ENCODE peak calls at places on chromosome 4, in four cellular contexts. S, U, W and N are unnamed samples.

GRCh38 chr4:189090174-189090814 is 850.4 kb upstream of the FRG1 start:
- DNase-seq in W (no peak), U (peak), S (no peak), N (no peak)

GRCh38 chr4:123603165-123603564 is 206.6 kb downstream of the SPRY1 start:
- DNase-seq in U (no peak), W (no peak), S (peak), N (no peak)

GRCh38 chr4:178329226-178329872 is 887.1 kb upstream of the AGA start:
- DNase-seq in U (no peak), S (no peak), W (no peak), N (no peak)

GRCh38 chr4:53784112-53784511 is 192.8 kb upstream of the LNX1 start:
- DNase-seq in U (no peak), W (no peak), S (no peak), N (no peak)

GRCh38 chr4:158243071-158243470 is 32.8 kb downstream of the TMEM144 start:
- DNase-seq in S (no peak), W (no peak), U (no peak), N (no peak)

GRCh38 chr4:20253799-20254409 is 2.2 kb downstream of the SLIT2 start:
- DNase-seq in U (no peak), S (peak), W (peak), N (peak)

GRCh38 chr4:66404149-66404548 is 733.9 kb upstream of the EPHA5 start:
- DNase-seq in S (no peak), W (no peak), U (no peak), N (no peak)

GRCh38 chr4:168743576-168743975 is 246.7 kb downstream of the PALLD start:
- DNase-seq in U (peak), W (no peak), S (no peak), N (no peak)

GRCh38 chr4:54819044-54819443 is 161.3 kb downstream of the KIT start:
- DNase-seq in W (no peak), S (no peak), U (no peak), N (no peak)

GRCh38 chr4:48016141-48017107 is at the start of the genes CNGA1 and NIPAL1:
- DNase-seq in S (peak), U (peak), W (peak), N (peak)
- TF ChIP-seq CTCF in S (no peak), U (peak), W (no peak), N (peak)

DNA sequence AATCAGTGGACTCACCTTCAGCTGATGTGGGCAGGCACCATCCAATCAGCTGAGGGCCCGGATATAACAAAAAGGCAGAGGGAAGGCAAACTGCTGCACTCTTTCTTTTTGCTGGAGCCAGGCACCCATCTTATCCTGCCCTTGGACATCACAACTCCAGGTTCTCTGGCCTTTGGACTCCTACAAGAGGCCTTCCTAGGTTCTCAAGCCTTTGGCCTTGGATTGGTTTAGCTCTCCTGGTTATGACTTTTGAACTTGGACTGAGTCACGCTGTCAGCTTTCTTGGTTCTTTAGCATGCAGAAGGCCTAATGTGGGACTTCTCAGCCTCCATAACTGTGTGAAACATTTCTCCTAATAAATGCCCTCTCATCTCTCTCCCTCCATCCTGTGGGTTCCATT is 23.0 kb upstream of the N4BP2 start:
- DNase-seq in W (no peak), U (no peak), S (no peak), N (no peak)
- TF ChIP-seq POLR2A in W (no peak), U (no peak), S (no peak), N (no peak)

DNA sequence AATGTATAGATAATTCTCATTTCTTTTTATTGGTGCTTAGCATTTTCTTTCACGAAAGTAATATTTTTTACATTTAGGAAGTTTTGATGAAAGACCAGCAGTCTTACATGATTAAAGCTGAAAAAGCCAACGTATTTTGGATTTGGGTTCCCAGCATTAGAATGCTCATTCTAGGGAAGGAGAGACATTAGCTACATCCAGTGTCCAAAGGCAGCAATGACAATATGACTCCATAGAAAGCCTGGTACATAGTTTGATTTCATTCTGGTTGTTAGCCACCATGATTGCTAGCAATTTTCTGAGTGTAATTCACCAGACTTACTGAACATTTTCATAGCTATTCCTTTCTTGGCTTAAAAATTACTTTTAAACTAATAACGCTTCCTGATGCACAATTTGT is 1397.5 kb downstream of the PCDH7 start:
- DNase-seq in W (no peak), U (peak), S (no peak), N (no peak)
- TF ChIP-seq CTCF in W (no peak), U (no peak), S (no peak), N (no peak)

GRCh38 chr4:42641696-42642095 is 15.2 kb downstream of the ATP8A1 start:
- DNase-seq in U (no peak), S (no peak), W (no peak), N (no peak)

GRCh38 chr4:42644897-42645296 is 12.0 kb downstream of the ATP8A1 start:
- DNase-seq in U (no peak), S (no peak), W (no peak), N (no peak)

GRCh38 chr4:42646013-42646784 is 10.7 kb downstream of the ATP8A1 start:
- DNase-seq in S (no peak), W (no peak), U (no peak), N (no peak)

GRCh38 chr4:42642136-42642797 is 14.6 kb downstream of the ATP8A1 start:
- DNase-seq in W (no peak), U (no peak), S (no peak), N (no peak)

DNA sequence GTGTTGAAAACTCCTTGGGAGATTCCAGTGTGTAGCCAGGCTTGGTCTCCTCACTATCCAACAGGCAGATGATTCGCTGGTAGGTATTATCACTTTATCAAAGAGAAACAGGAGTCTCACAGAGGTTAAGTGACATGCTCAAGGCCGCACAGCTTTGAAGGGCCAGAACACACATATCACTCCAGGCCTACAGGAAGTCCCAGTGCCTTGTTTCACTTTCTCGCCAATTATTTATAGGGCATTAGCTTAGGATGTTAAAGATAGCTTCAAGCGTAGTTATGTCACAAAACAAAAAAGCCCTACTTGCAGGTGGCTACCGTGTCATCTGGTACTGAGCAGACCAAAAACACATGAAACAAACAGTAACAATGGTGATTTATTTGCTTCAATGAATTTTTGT is 13.2 kb downstream of the ATP8A1 start:
- DNase-seq in S (no peak), U (no peak), W (no peak), N (no peak)
- TF ChIP-seq POLR2A in S (no peak), U (no peak), W (no peak), N (no peak)

DNA sequence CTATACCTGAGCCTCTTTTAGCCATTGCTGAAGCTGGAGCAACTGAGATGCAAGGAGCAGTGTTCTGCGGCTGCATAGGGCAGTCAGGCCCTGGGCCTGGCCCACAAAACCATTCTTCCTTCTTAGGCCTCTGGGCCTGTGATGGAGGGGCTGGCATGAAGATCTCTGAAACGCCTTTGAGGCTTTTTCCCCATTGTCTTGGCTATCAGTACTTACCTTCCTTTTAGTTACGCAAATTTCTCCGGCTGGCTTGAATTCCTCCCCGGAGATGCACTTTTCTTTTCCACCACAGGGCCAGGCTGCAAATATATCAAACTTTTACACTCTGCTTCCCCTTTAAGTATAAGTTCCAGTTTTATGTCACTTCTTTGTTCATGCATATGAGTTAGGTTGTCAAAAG is 194.5 kb upstream of the PCDH7 start:
- DNase-seq in U (no peak), W (no peak), S (no peak), N (no peak)
- TF ChIP-seq CTCF in U (no peak), W (no peak), S (no peak), N (no peak)

DNA sequence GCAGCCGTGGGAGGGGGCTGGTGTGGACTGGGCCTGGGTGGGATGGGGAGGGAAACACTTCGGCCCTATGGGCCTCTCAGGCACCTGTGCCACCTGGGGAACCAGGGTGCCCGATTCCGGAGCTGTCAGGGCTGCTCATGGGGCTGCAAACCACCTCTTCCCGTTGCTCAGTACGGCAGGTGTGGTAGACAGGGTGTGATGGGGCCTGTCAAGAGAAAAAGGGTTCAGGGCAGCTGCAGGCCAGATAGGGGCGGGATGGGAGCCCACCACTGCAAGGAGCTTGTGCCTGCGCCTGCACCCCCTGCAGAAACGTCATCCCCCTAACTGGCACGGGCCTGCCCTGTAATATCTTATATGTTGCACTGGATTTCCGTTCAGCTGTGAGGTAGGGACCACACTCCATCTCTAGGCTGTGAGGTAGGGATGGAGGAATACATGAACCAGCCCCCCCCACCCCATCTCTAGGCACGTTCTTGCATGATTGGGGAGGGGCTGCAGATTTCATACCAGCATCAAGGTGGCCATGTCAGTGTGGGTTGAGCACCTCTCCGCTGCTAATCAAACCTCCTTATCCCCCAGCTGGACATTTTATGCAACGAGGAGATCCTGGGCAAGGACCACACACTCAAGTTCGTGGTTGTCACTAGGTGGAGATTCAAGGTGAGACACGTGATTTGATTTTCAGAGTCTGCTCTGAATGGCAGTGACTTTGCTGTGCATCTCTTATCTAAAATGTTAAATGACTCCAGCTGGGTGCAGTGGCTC is 59.0 kb downstream of the PCGF3 start:
- DNase-seq in W (no peak), S (no peak), U (no peak), N (no peak)
- TF ChIP-seq POLR2A in W (no peak), S (no peak), U (no peak), N (no peak)

GRCh38 chr4:76980280-76980679 is 30.7 kb downstream of the SEPTIN11 start:
- DNase-seq in S (no peak), U (no peak), W (no peak), N (no peak)

GRCh38 chr4:76984788-76985211 is 35.2 kb downstream of the SEPTIN11 start:
- DNase-seq in W (peak), U (no peak), S (peak), N (peak)

GRCh38 chr4:76984127-76984526 is 34.6 kb downstream of the SEPTIN11 start:
- DNase-seq in S (no peak), W (no peak), U (no peak), N (no peak)

GRCh38 chr4:76981649-76982048 is 32.1 kb downstream of the SEPTIN11 start:
- DNase-seq in W (no peak), S (no peak), U (no peak), N (no peak)

GRCh38 chr4:76982638-76983579 is 33.4 kb downstream of the SEPTIN11 start:
- DNase-seq in U (no peak), W (no peak), S (no peak), N (no peak)
- TF ChIP-seq CTCF in U (no peak), W (no peak), S (no peak), N (no peak)

GRCh38 chr4:140523370-140523856 is 555 bp upstream of the ELMOD2 start:
- DNase-seq in S (no peak), W (no peak), U (no peak), N (no peak)
- TF ChIP-seq POLR2A in S (no peak), W (no peak), U (no peak), N (no peak)